ENCODE peak calls at places on chromosome 18, in six cellular contexts. A is GM12865, B is RWPE1, V is heart right ventricle, F is astrocyte of the spinal cord, O is hepatocyte. G is an unnamed sample.

GRCh38 chr18:45998244-45998643 is 31.1 kb upstream of the EPG5 start:
- DNase-seq in B (no peak), V (no peak), O (no peak), F (no peak), A (no peak), G (no peak)

GRCh38 chr18:5237083-5237722 is 40.1 kb upstream of the AKAIN1 start:
- DNase-seq in O (no peak), F (no peak), V (peak), B (peak), A (peak), G (peak)

GRCh38 chr18:47549141-47549540 is 297.7 kb upstream of the SKOR2 start:
- DNase-seq in O (no peak), V (peak), A (no peak), B (no peak), F (no peak), G (no peak)

GRCh38 chr18:5787936-5788335 is 107.4 kb downstream of the TMEM200C start:
- DNase-seq in B (no peak), V (no peak), F (no peak), A (no peak), O (no peak), G (no peak)

GRCh38 chr18:36411745-36412168 is 114.2 kb downstream of the FHOD3 start:
- DNase-seq in O (no peak), F (peak), B (no peak), V (no peak), A (peak), G (peak)

GRCh38 chr18:68555935-68556334 is 159.0 kb downstream of the TMX3 start:
- DNase-seq in O (no peak), V (no peak), B (no peak), A (no peak), F (no peak), G (no peak)

GRCh38 chr18:55778731-55779460 is 190.9 kb upstream of the TCF4 start:
- DNase-seq in B (no peak), O (no peak), V (peak), A (peak), F (no peak), G (peak)

GRCh38 chr18:22676423-22676822 is 256.7 kb upstream of the RBBP8 start:
- DNase-seq in A (no peak), B (no peak), V (no peak), O (no peak), F (no peak), G (peak)

GRCh38 chr18:52060612-52061259 is 279.3 kb upstream of the DCC start:
- DNase-seq in V (no peak), O (no peak), F (no peak), A (no peak), B (no peak), G (no peak)

GRCh38 chr18:79657342-79657996 is 22.1 kb upstream of the CTDP1 start:
- DNase-seq in V (no peak), F (no peak), A (no peak), B (no peak), O (no peak), G (no peak)
- TF ChIP-seq CTCF in V (no peak), F (no peak), A (no peak), B (peak), O (no peak), G (no peak)

DNA sequence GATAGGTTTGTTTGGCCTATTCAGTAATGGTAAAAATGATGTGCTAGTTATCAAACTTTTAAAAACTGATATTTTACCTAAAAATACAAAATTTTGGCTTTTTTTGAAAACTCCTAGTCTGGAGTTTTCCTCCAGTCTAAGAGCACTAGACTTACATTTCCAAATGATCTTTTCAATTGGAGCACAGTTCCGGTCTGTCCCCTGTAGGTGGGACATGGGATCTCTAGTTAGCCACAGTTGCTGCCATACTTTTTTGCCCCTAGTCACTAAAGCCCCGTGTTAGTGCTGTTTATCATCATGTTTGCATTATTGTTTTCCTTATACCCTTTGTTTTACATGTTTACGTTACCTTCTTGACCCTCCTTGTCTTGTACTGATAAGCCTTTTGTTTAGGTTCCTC is 52.4 kb downstream of the RELCH start:
- DNase-seq in V (no peak), F (no peak), B (no peak), O (no peak), A (no peak), G (no peak)
- TF ChIP-seq CTCF in V (no peak), F (no peak), B (no peak), O (no peak), A (no peak), G (peak)

DNA sequence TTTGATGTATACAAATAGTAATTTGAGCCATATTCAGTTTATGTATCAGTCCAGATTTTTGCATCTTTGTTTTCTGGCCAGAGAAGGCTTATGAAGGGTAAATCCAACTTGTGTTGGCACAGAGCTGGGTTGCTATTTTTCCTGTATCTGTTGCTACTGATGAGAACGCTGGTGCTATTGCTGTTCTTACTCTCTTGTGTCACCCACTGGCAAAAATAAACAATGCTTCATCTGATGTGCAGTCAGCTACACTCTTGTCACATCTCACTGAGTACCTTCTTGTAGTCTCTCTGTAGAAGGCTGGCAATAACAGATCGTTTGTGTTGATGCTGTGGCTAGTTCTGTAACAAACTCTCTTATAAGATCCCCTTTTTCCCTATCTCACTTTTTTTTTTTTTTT is 323.4 kb downstream of the CDH19 start:
- DNase-seq in F (no peak), B (no peak), V (peak), A (no peak), O (peak), G (no peak)
- TF ChIP-seq CTCF in F (no peak), B (no peak), V (peak), A (no peak), O (no peak), G (no peak)

GRCh38 chr18:48929951-48930713 is 20.6 kb downstream of the SMAD7 start:
- DNase-seq in F (peak), O (peak), V (no peak), A (no peak), B (no peak), G (peak)
- TF ChIP-seq CTCF in F (no peak), O (no peak), V (no peak), A (no peak), B (no peak), G (no peak)

GRCh38 chr18:77067315-77068061 is 65.1 kb downstream of the MBP start:
- DNase-seq in V (peak), O (peak), B (peak), A (peak), F (peak), G (peak)
- TF ChIP-seq CTCF in V (peak), O (no peak), B (no peak), A (no peak), F (peak), G (peak)

GRCh38 chr18:12092398-12093229 is 1.0 kb upstream of the ANKRD62 start:
- DNase-seq in V (no peak), A (peak), O (peak), F (no peak), B (peak), G (no peak)
- TF ChIP-seq CTCF in V (peak), A (peak), O (peak), F (no peak), B (no peak), G (no peak)

GRCh38 chr18:63953811-63954210 is 4.7 kb downstream of the HMSD start:
- DNase-seq in O (no peak), F (no peak), A (no peak), B (no peak), V (no peak), G (no peak)

GRCh38 chr18:63951302-63951705 is 2.2 kb downstream of the HMSD start:
- DNase-seq in A (peak), B (no peak), O (no peak), F (peak), V (no peak), G (no peak)

GRCh38 chr18:63947051-63947790 is 1.9 kb upstream of the HMSD start:
- DNase-seq in V (no peak), B (no peak), F (no peak), O (no peak), A (no peak), G (no peak)

GRCh38 chr18:63949068-63949737 is at the start of gene HMSD:
- DNase-seq in V (no peak), F (peak), B (peak), A (peak), O (peak), G (no peak)
- TF ChIP-seq CTCF in V (peak), F (peak), B (peak), A (peak), O (peak), G (peak)

GRCh38 chr18:39487932-39488331 is 1922.3 kb upstream of the CELF4 start:
- DNase-seq in A (no peak), O (peak), F (no peak), B (no peak), V (no peak), G (no peak)
- TF ChIP-seq CTCF in A (no peak), O (no peak), F (no peak), B (no peak), V (no peak), G (no peak)